ENCODE peak calls at places on chromosomes 4 and X, in nine cellular contexts. F is MM.1S, O is kidney, D is type B pancreatic cell, P is AG09319, N is HEK293T, K is heart right ventricle, Z is amniotic stem cell, C is NCI-H1694 treated with DMSO at 0.1 percent for 48 hours. T is an unnamed sample.
A peak's percentile ranks its signal among the peaks of the same experiment; 100 is the strongest.

GRCh38 chr4:105936901-105937300 is 41.6 kb downstream of the NPNT start:
- DNase-seq in D (no peak), N (no peak), F (no peak), P (no peak), K (no peak), Z (no peak), O (no peak), C (no peak), T (no peak)

GRCh38 chrX:134172588-134173259 is 64.3 kb upstream of the CCDC160 start:
- DNase-seq in D (no peak), N (no peak), F (peak; percentile 20), Z (no peak), P (no peak), C (peak; percentile 12), K (peak; percentile 44), O (peak; percentile 77), T (peak; percentile 6)

GRCh38 chr4:25938251-25939186 is 24.5 kb downstream of the SMIM20 start:
- DNase-seq in F (no peak), K (peak; percentile 36), N (no peak), P (no peak), Z (no peak), C (no peak), D (no peak), O (no peak), T (no peak)

GRCh38 chrX:111917591-111917990 is 41.6 kb downstream of the TRPC5OS start:
- DNase-seq in F (no peak), C (no peak), O (no peak), N (no peak), Z (no peak), K (no peak), D (no peak), P (no peak), T (no peak)

GRCh38 chr4:177789610-177790009 is 347.4 kb upstream of the AGA start:
- DNase-seq in N (no peak), C (no peak), P (no peak), O (no peak), D (no peak), F (no peak), Z (no peak), K (no peak), T (no peak)

GRCh38 chr4:1789552-1789951 is 3.5 kb upstream of the FGFR3 start:
- DNase-seq in D (no peak), N (no peak), Z (no peak), F (no peak), K (no peak), P (no peak), O (no peak), C (no peak), T (no peak)

GRCh38 chrX:17581650-17582049 is 155.6 kb upstream of the SCML1 start:
- DNase-seq in O (no peak), F (no peak), Z (no peak), C (no peak), P (no peak), D (no peak), K (no peak), N (no peak), T (no peak)

GRCh38 chr4:156654410-156654809 is 317.2 kb downstream of the PDGFC start:
- DNase-seq in K (no peak), P (no peak), F (no peak), O (no peak), N (no peak), Z (no peak), D (no peak), C (no peak), T (no peak)

GRCh38 chrX:37075892-37076595 is 67.9 kb downstream of the FAM47C start:
- DNase-seq in F (no peak), C (no peak), D (no peak), N (no peak), O (no peak), P (no peak), K (no peak), Z (no peak), T (no peak)

GRCh38 chr4:94452476-94453300 is 946 bp downstream of the PDLIM5 start:
- DNase-seq in F (peak; percentile 14), C (no peak), O (peak; percentile 96), Z (peak; percentile 49), P (peak; percentile 63), D (peak; percentile 72), N (peak; percentile 56), K (peak; percentile 85), T (peak; percentile 75)

GRCh38 chr4:158538911-158539310 is 17.2 kb downstream of the RXFP1 start:
- DNase-seq in O (no peak), N (no peak), P (no peak), F (no peak), Z (no peak), K (no peak), C (no peak), D (no peak), T (no peak)

GRCh38 chr4:96352051-96352517 is 512.2 kb downstream of the PDHA2 start:
- DNase-seq in K (no peak), O (no peak), Z (no peak), N (peak; percentile 18), F (peak; percentile 66), C (no peak), D (no peak), P (no peak), T (no peak)

GRCh38 chrX:111083101-111083500 is 12.9 kb upstream of the PAK3 start:
- DNase-seq in D (no peak), N (no peak), O (no peak), F (no peak), P (no peak), Z (no peak), K (no peak), C (no peak), T (no peak)

GRCh38 chrX:114162068-114162735 is 421.7 kb upstream of the HTR2C start:
- DNase-seq in Z (no peak), D (no peak), K (no peak), F (no peak), C (no peak), N (peak; percentile 54), P (no peak), O (no peak), T (no peak)

GRCh38 chr4:138310498-138310897 is 68.3 kb upstream of the SLC7A11 start:
- DNase-seq in P (peak; percentile 23), D (no peak), O (no peak), F (no peak), N (no peak), Z (no peak), C (no peak), K (no peak), T (no peak)

GRCh38 chr4:156977435-156978160 is 6.0 kb upstream of the PDGFC start:
- DNase-seq in F (no peak), Z (no peak), C (no peak), O (no peak), N (no peak), K (no peak), P (peak; percentile 56), D (no peak), T (no peak)

GRCh38 chrX:118347131-118347530 is 1.2 kb downstream of the WDR44 start:
- DNase-seq in K (no peak), D (no peak), F (peak; percentile 19), N (no peak), C (no peak), Z (peak; percentile 6), O (no peak), P (no peak), T (no peak)

GRCh38 chr4:91243132-91243531 is 1060.6 kb upstream of the GRID2 start:
- DNase-seq in O (no peak), F (no peak), P (no peak), N (no peak), K (peak; percentile 32), Z (no peak), C (no peak), D (no peak), T (peak; percentile 17)

GRCh38 chrX:22136711-22137110 is 104.6 kb downstream of the PHEX start:
- DNase-seq in Z (no peak), N (no peak), F (no peak), D (no peak), O (no peak), C (peak; percentile 23), K (no peak), P (no peak), T (no peak)

GRCh38 chr4:151325320-151326246 is at the start of gene SH3D19:
- DNase-seq in P (peak; percentile 20), Z (peak; percentile 14), K (peak; percentile 81), D (peak; percentile 74), O (peak; percentile 87), N (peak; percentile 60), C (no peak), F (peak; percentile 15), T (peak; percentile 84)

GRCh38 chr4:20433101-20433705 is 181.5 kb downstream of the SLIT2 start:
- DNase-seq in D (no peak), K (no peak), O (no peak), F (no peak), N (no peak), C (no peak), P (no peak), Z (no peak), T (no peak)

GRCh38 chr4:56220261-56220660 is 167.0 kb downstream of the AASDH start:
- DNase-seq in Z (no peak), C (no peak), N (no peak), F (no peak), P (no peak), D (no peak), O (no peak), K (no peak), T (no peak)

GRCh38 chrX:129781134-129782014 is 1.6 kb downstream of the SASH3 start:
- DNase-seq in D (no peak), N (no peak), K (peak; percentile 23), O (peak; percentile 78), Z (no peak), C (no peak), F (peak; percentile 92), P (no peak), T (no peak)

GRCh38 chr4:2084316-2084715 is 25.2 kb downstream of the NAT8L start:
- DNase-seq in Z (no peak), P (no peak), K (no peak), D (peak; percentile 67), N (no peak), F (no peak), C (no peak), O (peak; percentile 64), T (no peak)

GRCh38 chrX:68710870-68711576 is 63.6 kb downstream of the STARD8 start:
- DNase-seq in O (peak; percentile 69), D (no peak), P (peak; percentile 12), C (peak; percentile 2), Z (no peak), N (peak; percentile 74), F (no peak), K (no peak), T (peak; percentile 19)